ENCODE peak calls at places on chromosome 7, in ten cellular contexts. W, Q, N, Z, F, R, C, L, I and U are unnamed samples.

GRCh38 chr7:69800495-69800894 is 202.2 kb downstream of the AUTS2 start:
- DNase-seq in F (peak), N (no peak), C (peak), R (no peak), L (no peak), Z (peak), I (no peak), W (no peak), Q (no peak), U (no peak)

GRCh38 chr7:100489824-100490223 is 6.1 kb downstream of the NYAP1 start:
- DNase-seq in N (peak), Q (peak), L (peak), F (peak), R (peak), I (no peak), W (peak), C (peak), Z (peak), U (peak)

GRCh38 chr7:151086802-151087246 is 549 bp downstream of the AGAP3 start:
- DNase-seq in L (peak), F (no peak), W (no peak), I (peak), R (peak), N (no peak), Q (no peak), Z (peak), C (peak), U (no peak)

GRCh38 chr7:5423844-5424688 is 432 bp upstream of the TNRC18 start:
- DNase-seq in F (peak), Q (peak), N (peak), W (peak), L (peak), I (peak), C (peak), R (peak), Z (peak), U (peak)

GRCh38 chr7:88183051-88183450 is 36.8 kb downstream of the SRI start:
- DNase-seq in R (no peak), C (no peak), Q (peak), Z (no peak), I (no peak), F (no peak), N (no peak), W (no peak), L (no peak), U (no peak)

GRCh38 chr7:112080441-112080840 is 125.8 kb downstream of the DOCK4 start:
- DNase-seq in W (peak), C (no peak), N (no peak), L (no peak), R (no peak), Q (peak), F (no peak), Z (peak), I (no peak), U (peak)

GRCh38 chr7:5420108-5420840 is 3.4 kb downstream of the TNRC18 start:
- DNase-seq in W (no peak), Z (no peak), N (peak), R (peak), Q (no peak), F (peak), I (peak), L (no peak), C (peak), U (peak)

GRCh38 chr7:16345979-16346958 is 75.1 kb downstream of the CRPPA start:
- DNase-seq in I (no peak), R (no peak), C (no peak), F (no peak), Q (peak), Z (peak), L (peak), N (peak), W (peak), U (no peak)

GRCh38 chr7:18390523-18390907 is 105.0 kb upstream of the HDAC9 start:
- DNase-seq in F (no peak), R (no peak), I (no peak), N (no peak), W (no peak), Z (no peak), C (no peak), Q (no peak), L (no peak), U (no peak)

GRCh38 chr7:44617225-44617885 is 10.9 kb downstream of the OGDH start:
- DNase-seq in W (peak), Q (peak), N (no peak), R (no peak), C (no peak), Z (peak), I (no peak), L (no peak), F (no peak), U (peak)

GRCh38 chr7:94417921-94418320 is 23.2 kb downstream of the COL1A2 start:
- DNase-seq in F (no peak), Z (peak), N (no peak), C (no peak), L (no peak), I (no peak), R (no peak), W (no peak), Q (no peak), U (no peak)

GRCh38 chr7:17971392-17971791 is 31.1 kb upstream of the SNX13 start:
- DNase-seq in L (no peak), F (no peak), Z (peak), I (no peak), W (peak), C (no peak), Q (no peak), R (no peak), N (no peak), U (no peak)

GRCh38 chr7:111660478-111660877 is 98.2 kb upstream of the IMMP2L start:
- DNase-seq in N (no peak), Q (no peak), W (no peak), I (no peak), L (no peak), C (no peak), R (no peak), F (no peak), Z (no peak), U (no peak)

GRCh38 chr7:12490105-12490688 is 80.3 kb upstream of the SCIN start:
- DNase-seq in W (peak), R (no peak), N (no peak), Q (peak), F (no peak), C (no peak), Z (peak), I (no peak), L (no peak), U (no peak)

GRCh38 chr7:49775065-49775948 is 1.9 kb downstream of the VWC2 start:
- DNase-seq in I (peak), L (no peak), Q (no peak), F (peak), C (peak), N (no peak), Z (peak), R (peak), W (no peak), U (peak)

GRCh38 chr7:7799138-7799537 is 80.7 kb upstream of the RPA3 start:
- DNase-seq in I (no peak), Z (no peak), Q (peak), W (peak), L (no peak), C (no peak), R (no peak), N (no peak), F (no peak), U (no peak)

GRCh38 chr7:150430465-150431085 is 19.9 kb upstream of the GIMAP8 start:
- DNase-seq in Q (no peak), I (no peak), L (no peak), W (peak), C (no peak), R (no peak), N (no peak), Z (no peak), F (no peak), U (no peak)

GRCh38 chr7:43869898-43870240 is 552 bp upstream of the MRPS24 start:
- DNase-seq in Z (peak), W (peak), R (no peak), C (no peak), Q (peak), L (peak), N (peak), I (peak), F (peak), U (no peak)

GRCh38 chr7:50665403-50666123 is 100.4 kb upstream of the DDC start:
- DNase-seq in F (no peak), L (no peak), Z (peak), N (no peak), Q (no peak), W (peak), R (no peak), C (no peak), I (no peak), U (no peak)

GRCh38 chr7:125355899-125356298 is 426.3 kb upstream of the POT1 start:
- DNase-seq in F (no peak), C (no peak), Z (peak), N (no peak), W (no peak), L (no peak), R (no peak), I (no peak), Q (no peak), U (no peak)

GRCh38 chr7:134565643-134566136 is 16.8 kb downstream of the AKR1B15 start:
- DNase-seq in C (no peak), I (no peak), Q (peak), Z (peak), R (no peak), F (no peak), N (no peak), L (no peak), W (peak), U (no peak)

GRCh38 chr7:26857534-26858228 is 6.7 kb downstream of the SKAP2 start:
- DNase-seq in W (peak), R (no peak), Z (no peak), I (peak), C (peak), N (no peak), F (peak), L (peak), Q (no peak), U (peak)

GRCh38 chr7:115008465-115009114 is 86.7 kb downstream of the MDFIC start:
- DNase-seq in W (peak), L (peak), C (no peak), Z (peak), N (no peak), I (no peak), R (no peak), Q (no peak), F (peak), U (no peak)

GRCh38 chr7:111239437-111239836 is 148.5 kb downstream of the LRRN3 start:
- DNase-seq in I (no peak), N (no peak), Z (no peak), L (no peak), R (no peak), F (no peak), C (no peak), W (no peak), Q (no peak), U (no peak)

GRCh38 chr7:18393465-18394118 is 102.0 kb upstream of the HDAC9 start:
- DNase-seq in L (no peak), C (no peak), I (no peak), Z (no peak), N (no peak), Q (no peak), R (no peak), F (no peak), W (no peak), U (no peak)

GRCh38 chr7:81256991-81257390 is 338.1 kb upstream of the SEMA3C start:
- DNase-seq in L (no peak), W (peak), Z (peak), Q (no peak), C (peak), I (no peak), R (peak), F (peak), N (no peak), U (no peak)

GRCh38 chr7:2619120-2619519 is 12.7 kb upstream of the TTYH3 start:
- DNase-seq in W (peak), I (no peak), N (no peak), Z (no peak), Q (no peak), R (no peak), C (no peak), L (no peak), F (no peak), U (no peak)

GRCh38 chr7:16264036-16264435 is 157.3 kb downstream of the CRPPA start:
- DNase-seq in L (no peak), C (no peak), I (no peak), R (no peak), F (no peak), N (no peak), Q (no peak), W (no peak), Z (no peak), U (no peak)

GRCh38 chr7:114922151-114922651 is 307 bp downstream of the MDFIC start:
- DNase-seq in Z (peak), W (peak), I (peak), R (peak), L (peak), F (peak), C (peak), Q (peak), N (peak), U (peak)

GRCh38 chr7:136325578-136325977 is 348.4 kb upstream of the MTPN start:
- DNase-seq in R (no peak), I (no peak), C (no peak), Z (no peak), Q (no peak), N (no peak), L (no peak), F (no peak), W (no peak), U (no peak)

GRCh38 chr7:98362517-98362916 is 38.4 kb downstream of the BAIAP2L1 start:
- DNase-seq in Q (no peak), I (peak), C (peak), Z (no peak), N (no peak), L (no peak), F (no peak), R (no peak), W (no peak), U (no peak)

GRCh38 chr7:98366562-98366938 is 34.3 kb downstream of the BAIAP2L1 start:
- DNase-seq in Q (no peak), W (no peak), L (no peak), N (no peak), C (no peak), I (peak), R (no peak), F (peak), Z (no peak), U (no peak)

GRCh38 chr7:98360221-98361124 is 40.4 kb downstream of the BAIAP2L1 start:
- DNase-seq in F (peak), R (no peak), L (peak), N (peak), W (no peak), I (peak), Z (no peak), Q (no peak), C (peak), U (no peak)

GRCh38 chr7:98365863-98366561 is 34.9 kb downstream of the BAIAP2L1 start:
- DNase-seq in N (no peak), W (no peak), C (no peak), F (peak), R (no peak), Z (no peak), Q (no peak), L (peak), I (peak), U (no peak)

DNA sequence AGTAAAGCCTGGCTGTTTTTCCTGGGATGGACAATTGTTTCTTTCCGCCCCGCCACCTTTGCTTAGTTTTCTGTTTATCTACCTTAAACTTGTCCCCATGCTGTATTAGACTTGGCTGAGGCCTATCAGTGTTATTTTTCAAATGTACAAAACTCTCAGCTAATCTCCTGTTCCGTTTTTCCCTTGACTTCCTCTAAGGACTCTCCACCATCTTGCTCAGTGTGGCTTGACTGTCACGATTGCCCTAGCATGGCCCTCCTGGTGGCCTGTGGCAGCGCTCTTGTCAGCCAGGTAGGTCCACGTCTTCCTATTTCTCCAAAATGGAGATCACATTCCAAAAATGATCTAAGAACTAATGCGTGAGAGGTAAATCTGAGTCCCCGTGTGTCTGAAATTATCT is 36.7 kb downstream of the BAIAP2L1 start:
- DNase-seq in N (no peak), F (no peak), L (no peak), I (peak), R (no peak), C (no peak), Q (no peak), Z (no peak), W (no peak), U (no peak)
- TF ChIP-seq CTCF in N (no peak), F (no peak), L (no peak), I (no peak), R (no peak), C (no peak), Q (no peak), Z (no peak), W (no peak), U (no peak)

DNA sequence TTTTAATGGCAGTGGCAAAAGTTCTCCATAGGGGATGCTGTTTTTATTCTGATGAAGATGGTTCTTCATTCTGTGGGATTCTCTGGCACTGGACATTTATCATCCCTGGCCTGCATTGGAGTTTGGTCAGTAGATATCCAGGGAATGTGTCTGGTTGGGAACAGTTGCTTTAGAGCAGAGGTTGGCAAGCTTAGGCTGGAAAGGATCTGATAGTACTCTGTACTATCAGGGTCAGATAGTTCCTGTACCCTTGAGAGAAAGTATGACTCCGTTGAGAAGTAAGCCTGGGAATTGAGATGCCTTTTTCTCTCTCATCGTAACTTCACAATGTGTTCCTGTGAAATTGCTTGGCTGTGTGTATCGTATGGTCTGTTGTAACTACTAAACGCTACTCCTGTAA is 244.1 kb downstream of the POLR1F start:
- DNase-seq in L (no peak), W (no peak), N (no peak), R (no peak), F (no peak), I (no peak), C (no peak), Q (no peak), Z (no peak), U (no peak)
- TF ChIP-seq CTCF in L (no peak), W (no peak), N (no peak), R (no peak), F (no peak), I (no peak), C (no peak), Q (no peak), Z (no peak), U (no peak)

GRCh38 chr7:41313171-41313570 is 389.7 kb downstream of the INHBA start:
- DNase-seq in I (no peak), R (no peak), F (no peak), N (no peak), C (no peak), L (no peak), Z (no peak), Q (peak), W (peak), U (no peak)

GRCh38 chr7:41316410-41316809 is 386.5 kb downstream of the INHBA start:
- DNase-seq in L (peak), R (no peak), Z (no peak), I (no peak), W (peak), N (no peak), C (no peak), F (no peak), Q (no peak), U (no peak)

GRCh38 chr7:41312235-41312634 is 390.7 kb downstream of the INHBA start:
- DNase-seq in F (no peak), I (no peak), Q (no peak), C (no peak), L (peak), R (no peak), Z (no peak), N (no peak), W (no peak), U (no peak)

GRCh38 chr7:41319601-41320000 is 383.3 kb downstream of the INHBA start:
- DNase-seq in I (no peak), Z (no peak), C (no peak), W (no peak), F (no peak), R (no peak), N (no peak), Q (no peak), L (no peak), U (no peak)

GRCh38 chr7:41315764-41316163 is 387.1 kb downstream of the INHBA start:
- DNase-seq in N (peak), I (no peak), R (no peak), Q (no peak), C (peak), W (no peak), F (no peak), L (no peak), Z (no peak), U (no peak)
- TF ChIP-seq CTCF in N (peak), I (no peak), R (no peak), Q (peak), C (peak), W (no peak), F (no peak), L (no peak), Z (peak), U (no peak)

DNA sequence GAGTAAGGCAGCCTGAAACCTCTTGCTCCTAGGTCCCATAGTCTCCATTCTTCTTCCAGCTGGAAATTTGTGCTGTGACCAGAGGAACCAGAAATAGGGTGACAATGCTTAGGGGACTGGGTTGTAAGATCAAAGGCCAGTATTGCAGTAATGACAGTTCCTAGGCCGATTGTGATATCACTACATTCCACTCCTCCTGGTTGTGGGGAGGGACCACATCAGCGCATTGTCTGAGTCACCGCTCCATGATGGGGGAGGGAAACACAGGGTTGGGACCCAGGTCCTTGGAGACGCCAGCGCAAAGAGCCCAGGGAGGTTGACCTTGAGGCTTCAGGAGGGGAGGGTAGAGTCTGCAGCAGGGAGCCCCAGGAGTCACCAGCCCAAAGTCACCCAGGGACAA is 20.8 kb upstream of the GGCT start:
- DNase-seq in R (no peak), Q (no peak), L (no peak), F (no peak), C (no peak), Z (no peak), I (no peak), N (no peak), W (no peak), U (no peak)
- TF ChIP-seq CTCF in R (no peak), Q (no peak), L (no peak), F (no peak), C (no peak), Z (no peak), I (no peak), N (no peak), W (no peak), U (no peak)

GRCh38 chr7:30245913-30246312 is 38.5 kb upstream of the ZNRF2 start:
- DNase-seq in Q (no peak), L (no peak), R (no peak), F (no peak), I (no peak), W (no peak), Z (no peak), C (peak), N (no peak), U (no peak)
- TF ChIP-seq CTCF in Q (no peak), L (no peak), R (no peak), F (no peak), I (no peak), W (no peak), Z (no peak), C (no peak), N (no peak), U (no peak)

DNA sequence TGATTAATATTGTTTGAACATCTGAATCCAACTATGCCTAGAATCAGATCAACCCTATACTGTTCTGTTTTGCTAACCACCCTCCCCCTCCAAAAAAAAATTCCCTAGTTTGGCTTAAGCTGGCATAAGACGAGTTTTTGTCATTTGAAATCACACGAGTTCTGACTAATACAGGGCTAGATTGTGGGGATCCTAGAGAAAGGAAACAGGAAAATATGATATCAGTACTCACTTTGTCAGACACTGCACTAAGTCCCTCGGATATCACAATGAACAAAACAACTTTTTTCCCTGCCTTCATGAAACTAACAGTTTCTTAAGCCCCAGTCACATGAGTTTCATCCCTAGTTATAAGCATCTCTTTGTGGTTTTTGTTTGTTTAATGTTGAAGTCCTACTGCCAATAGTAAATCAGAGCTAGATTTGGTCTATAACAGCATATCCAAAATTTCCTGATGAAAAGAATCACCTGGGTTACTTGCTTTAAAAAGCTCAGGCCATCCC is 118.5 kb downstream of the ITGB8 start:
- DNase-seq in R (no peak), I (no peak), W (no peak), L (no peak), Q (no peak), N (no peak), Z (peak), F (no peak), C (no peak), U (no peak)
- TF ChIP-seq CTCF in R (no peak), I (no peak), W (no peak), L (no peak), Q (no peak), N (no peak), Z (no peak), F (no peak), C (no peak), U (no peak)